ENCODE peak calls at places on chromosome 11, in four cellular contexts. Y, G, E and N are unnamed samples.

GRCh38 chr11:131511794-131512193 is 141.4 kb downstream of the NTM start:
- DNase-seq in Y (peak), G (peak), E (no peak), N (no peak)

GRCh38 chr11:34245043-34245442 is 112.8 kb downstream of the ABTB2 start:
- DNase-seq in Y (no peak), G (no peak), E (no peak), N (no peak)

GRCh38 chr11:12602421-12602820 is 71.8 kb upstream of the TEAD1 start:
- DNase-seq in Y (no peak), G (peak), E (no peak), N (no peak)

GRCh38 chr11:67507242-67507890 is 596 bp downstream of the CDK2AP2 start:
- DNase-seq in Y (no peak), G (peak), E (no peak), N (peak)

GRCh38 chr11:28132541-28132940 is 24.4 kb downstream of the METTL15 start:
- DNase-seq in Y (no peak), G (no peak), E (no peak), N (no peak)

GRCh38 chr11:57251037-57251436 is 14.0 kb upstream of the APLNR start:
- DNase-seq in Y (no peak), G (no peak), E (no peak), N (no peak)

GRCh38 chr11:128860571-128861361 is 6.3 kb downstream of the KCNJ1 start:
- DNase-seq in Y (no peak), G (no peak), E (no peak), N (no peak)

GRCh38 chr11:134271978-134272377 is 4.2 kb upstream of the GLB1L3 start:
- DNase-seq in Y (no peak), G (no peak), E (no peak), N (no peak)

GRCh38 chr11:9662273-9662672 is 1.6 kb upstream of the SWAP70 start:
- DNase-seq in Y (no peak), G (peak), E (no peak), N (no peak)

GRCh38 chr11:117817213-117818035 is 7.1 kb downstream of the FXYD2 start:
- DNase-seq in Y (peak), G (peak), E (no peak), N (peak)

GRCh38 chr11:27973851-27974536 is 134.0 kb downstream of the KIF18A start:
- DNase-seq in Y (no peak), G (no peak), E (no peak), N (no peak)

GRCh38 chr11:14248577-14248976 is 110.4 kb downstream of the RRAS2 start:
- DNase-seq in Y (no peak), G (no peak), E (no peak), N (no peak)

GRCh38 chr11:82183346-82183745 is 550.3 kb downstream of the FAM181B start:
- DNase-seq in Y (no peak), G (no peak), E (no peak), N (no peak)

GRCh38 chr11:117931971-117932370 is 2.8 kb upstream of the TMPRSS13 start:
- DNase-seq in Y (no peak), G (no peak), E (peak), N (no peak)

GRCh38 chr11:74144592-74144991 is 26.2 kb downstream of the C2CD3 start:
- DNase-seq in Y (no peak), G (no peak), E (no peak), N (no peak)

GRCh38 chr11:70398834-70399680 is 728 bp downstream of the CTTN start:
- DNase-seq in Y (no peak), G (no peak), E (no peak), N (no peak)

GRCh38 chr11:13329670-13330401 is 52.2 kb downstream of the BMAL1 start:
- DNase-seq in Y (no peak), G (no peak), E (no peak), N (no peak)

GRCh38 chr11:130431806-130432205 is 3.4 kb upstream of the ADAMTS8 start:
- DNase-seq in Y (no peak), G (no peak), E (no peak), N (no peak)

GRCh38 chr11:10317281-10317755 is 12.4 kb downstream of the ADM start:
- DNase-seq in Y (no peak), G (no peak), E (no peak), N (no peak)

GRCh38 chr11:2321311-2321683 is 19.5 kb downstream of the TSPAN32 start:
- DNase-seq in Y (no peak), G (no peak), E (no peak), N (no peak)

GRCh38 chr11:114207096-114207495 is 89.1 kb upstream of the NNMT start:
- DNase-seq in Y (no peak), G (no peak), E (no peak), N (no peak)

GRCh38 chr11:69825037-69825834 is 6.0 kb upstream of the FGF3 start:
- DNase-seq in Y (no peak), G (no peak), E (no peak), N (no peak)

GRCh38 chr11:111372538-111372937 is 6.5 kb downstream of the POU2AF1 start:
- DNase-seq in Y (no peak), G (no peak), E (no peak), N (no peak)

GRCh38 chr11:66136752-66137123 is 66.7 kb downstream of the PACS1 start:
- DNase-seq in Y (no peak), G (peak), E (no peak), N (no peak)

GRCh38 chr11:65497141-65498041 is 1.5 kb upstream of the MALAT1 start:
- DNase-seq in Y (peak), G (peak), E (peak), N (peak)

GRCh38 chr11:57648791-57649735 is 649 bp downstream of the YPEL4 start:
- DNase-seq in Y (no peak), G (no peak), E (no peak), N (no peak)

GRCh38 chr11:2776351-2777061 is 76.7 kb upstream of the KCNQ1OT1 start:
- DNase-seq in Y (no peak), G (no peak), E (peak), N (no peak)

GRCh38 chr11:134911514-134912180 is 499.6 kb upstream of the B3GAT1 start:
- DNase-seq in Y (no peak), G (no peak), E (no peak), N (no peak)

GRCh38 chr11:358129-358805 is 11.0 kb upstream of the B4GALNT4 start:
- DNase-seq in Y (no peak), G (no peak), E (peak), N (no peak)

GRCh38 chr11:126403658-126404057 is 48.2 kb downstream of the ST3GAL4 start:
- DNase-seq in Y (no peak), G (peak), E (no peak), N (no peak)

GRCh38 chr11:2885676-2886081 is at the start of gene CDKN1C:
- DNase-seq in Y (peak), G (peak), E (peak), N (peak)

GRCh38 chr11:9784602-9785315 is 120.9 kb downstream of the SWAP70 start:
- DNase-seq in Y (no peak), G (no peak), E (no peak), N (no peak)

GRCh38 chr11:95977534-95978174 is 53.7 kb upstream of the MTMR2 start:
- DNase-seq in Y (no peak), G (no peak), E (no peak), N (no peak)